ENCODE peak calls at places on chromosome 11, in eight cellular contexts. L, K, I, B, T, X, U and J are unnamed samples.

GRCh38 chr11:130144721-130145327 is 14.8 kb upstream of the ST14 start:
- DNase-seq in K (no peak), X (no peak), I (no peak), B (no peak), L (peak; percentile 40), U (no peak), T (no peak), J (no peak)

GRCh38 chr11:66725114-66725513 is 3.9 kb downstream of the SPTBN2 start:
- DNase-seq in L (no peak), X (no peak), B (no peak), I (no peak), U (no peak), K (no peak), T (no peak), J (no peak)

GRCh38 chr11:64352099-64353005 is 6.6 kb upstream of the RPS6KA4 start:
- DNase-seq in T (no peak), X (peak; percentile 27), B (no peak), K (no peak), U (no peak), L (no peak), I (no peak), J (no peak)

GRCh38 chr11:79390923-79391322 is 49.9 kb downstream of the TENM4 start:
- DNase-seq in X (no peak), I (no peak), K (no peak), L (no peak), U (no peak), T (no peak), B (no peak), J (no peak)

GRCh38 chr11:99142237-99142636 is 121.5 kb downstream of the CNTN5 start:
- DNase-seq in L (no peak), I (no peak), B (no peak), K (no peak), U (no peak), X (no peak), T (no peak), J (no peak)

GRCh38 chr11:112605093-112605666 is 344.5 kb upstream of the PLET1 start:
- DNase-seq in X (no peak), T (no peak), I (no peak), U (no peak), B (no peak), K (no peak), L (no peak), J (no peak)

GRCh38 chr11:32090774-32091370 is at the start of gene RCN1:
- DNase-seq in L (no peak), I (peak; percentile 44), X (peak; percentile 79), U (no peak), B (peak; percentile 34), T (peak; percentile 72), K (peak; percentile 63), J (peak; percentile 74)

GRCh38 chr11:122809861-122810260 is 28.4 kb upstream of the CRTAM start:
- DNase-seq in X (no peak), B (no peak), T (no peak), K (no peak), L (no peak), U (no peak), I (no peak), J (no peak)